ENCODE peak calls at places on chromosome 3, in six cellular contexts. Y is sigmoid colon, V is tibial nerve, E is ovary, D is stomach, J is upper lobe of left lung. X is an unnamed sample.

GRCh38 chr3:164806188-164806587 is 272.1 kb downstream of the SI start:
- DNase-seq in Y (no peak), V (no peak), E (no peak), D (no peak), J (no peak), X (no peak)

GRCh38 chr3:53008932-53009331 is 36.9 kb downstream of the SFMBT1 start:
- DNase-seq in Y (no peak), V (no peak), E (no peak), D (no peak), J (no peak), X (no peak)

GRCh38 chr3:66762888-66763287 is 235.2 kb upstream of the KBTBD8 start:
- DNase-seq in Y (no peak), V (no peak), E (no peak), D (no peak), J (no peak), X (no peak)

GRCh38 chr3:31802981-31803380 is 178.1 kb downstream of the OSBPL10 start:
- DNase-seq in Y (no peak), V (peak), E (no peak), D (no peak), J (no peak), X (peak)

GRCh38 chr3:147864754-147865354 is 455.7 kb downstream of the ZIC1 start:
- DNase-seq in Y (no peak), V (no peak), E (no peak), D (no peak), J (no peak), X (no peak)

GRCh38 chr3:94063497-94064119 is 747 bp downstream of the NSUN3 start:
- DNase-seq in Y (no peak), V (no peak), E (no peak), D (no peak), J (no peak), X (no peak)

GRCh38 chr3:61560452-61561373 is 658 bp upstream of the PTPRG start:
- DNase-seq in Y (peak), V (peak), E (peak), D (peak), J (peak), X (peak)

GRCh38 chr3:190995156-190995555 is 132.7 kb upstream of the GMNC start:
- DNase-seq in Y (no peak), V (no peak), E (no peak), D (no peak), J (no peak), X (no peak)

GRCh38 chr3:175207361-175207760 is 348.2 kb downstream of the NAALADL2 start:
- DNase-seq in Y (no peak), V (no peak), E (no peak), D (no peak), J (no peak), X (no peak)

GRCh38 chr3:115272036-115272824 is 125.1 kb upstream of the ZBTB20 start:
- DNase-seq in Y (no peak), V (no peak), E (no peak), D (no peak), J (no peak), X (no peak)

GRCh38 chr3:100563652-100564215 is 45.7 kb upstream of the ADGRG7 start:
- DNase-seq in Y (no peak), V (no peak), E (no peak), D (no peak), J (no peak), X (no peak)

GRCh38 chr3:42961633-42962032 is 17.5 kb upstream of the GASK1A start:
- DNase-seq in Y (no peak), V (peak), E (no peak), D (peak), J (no peak), X (peak)

GRCh38 chr3:186152889-186153292 is 44.0 kb upstream of the ETV5 start:
- DNase-seq in Y (no peak), V (no peak), E (no peak), D (no peak), J (no peak), X (no peak)

GRCh38 chr3:158731938-158732855 is at the start of gene RARRES1:
- DNase-seq in Y (peak), V (peak), E (peak), D (peak), J (peak), X (peak)

GRCh38 chr3:9912294-9912935 is 4.5 kb upstream of the IL17RC start:
- DNase-seq in Y (no peak), V (no peak), E (no peak), D (no peak), J (no peak), X (no peak)

GRCh38 chr3:123152656-123153055 is 49.1 kb upstream of the SEC22A start:
- DNase-seq in Y (no peak), V (no peak), E (no peak), D (no peak), J (no peak), X (no peak)

GRCh38 chr3:175193815-175194518 is 334.8 kb downstream of the NAALADL2 start:
- DNase-seq in Y (no peak), V (no peak), E (no peak), D (no peak), J (no peak), X (no peak)

GRCh38 chr3:197021231-197021630 is 8.4 kb downstream of the MELTF start:
- DNase-seq in Y (peak), V (no peak), E (peak), D (peak), J (peak), X (no peak)

GRCh38 chr3:99023590-99024192 is 122.2 kb upstream of the DCBLD2 start:
- DNase-seq in Y (no peak), V (peak), E (no peak), D (no peak), J (no peak), X (no peak)

GRCh38 chr3:39150803-39151631 is 2.4 kb downstream of the CSRNP1 start:
- DNase-seq in Y (peak), V (peak), E (peak), D (peak), J (no peak), X (peak)

GRCh38 chr3:6805236-6805635 is 55.7 kb upstream of the GRM7 start:
- DNase-seq in Y (no peak), V (no peak), E (no peak), D (no peak), J (no peak), X (no peak)

GRCh38 chr3:107674371-107674770 is 151.6 kb downstream of the BBX start:
- DNase-seq in Y (no peak), V (no peak), E (no peak), D (no peak), J (no peak), X (no peak)

GRCh38 chr3:103169289-103169688 is 734.5 kb downstream of the ZPLD1 start:
- DNase-seq in Y (no peak), V (no peak), E (no peak), D (no peak), J (no peak), X (no peak)

GRCh38 chr3:64489361-64490044 is 198.3 kb downstream of the ADAMTS9 start:
- DNase-seq in Y (peak), V (no peak), E (peak), D (peak), J (peak), X (peak)

GRCh38 chr3:40355410-40355809 is 31.6 kb upstream of the ENTPD3 start:
- DNase-seq in Y (no peak), V (no peak), E (no peak), D (no peak), J (no peak), X (no peak)

GRCh38 chr3:184117649-184118048 is 17.5 kb upstream of the EIF2B5 start:
- DNase-seq in Y (no peak), V (no peak), E (no peak), D (no peak), J (no peak), X (no peak)

GRCh38 chr3:164306042-164306441 is 772.3 kb downstream of the SI start:
- DNase-seq in Y (no peak), V (no peak), E (no peak), D (no peak), J (no peak), X (peak)

GRCh38 chr3:126816956-126817777 is 113.1 kb downstream of the CHCHD6 start:
- DNase-seq in Y (no peak), V (no peak), E (no peak), D (no peak), J (no peak), X (no peak)

GRCh38 chr3:38655708-38656300 is 6.3 kb upstream of the SCN5A start:
- DNase-seq in Y (peak), V (no peak), E (no peak), D (no peak), J (no peak), X (no peak)

GRCh38 chr3:115068799-115069198 is 78.3 kb downstream of the ZBTB20 start:
- DNase-seq in Y (no peak), V (no peak), E (no peak), D (no peak), J (no peak), X (no peak)

GRCh38 chr3:175121225-175121624 is 262.1 kb downstream of the NAALADL2 start:
- DNase-seq in Y (no peak), V (no peak), E (no peak), D (peak), J (no peak), X (peak)

GRCh38 chr3:122324871-122325323 is at the start of gene CSTA:
- DNase-seq in Y (no peak), V (no peak), E (no peak), D (no peak), J (no peak), X (no peak)

GRCh38 chr3:197520311-197521276 is 35.2 kb downstream of the BDH1 start:
- DNase-seq in Y (no peak), V (no peak), E (no peak), D (peak), J (no peak), X (peak)

GRCh38 chr3:142934128-142934896 is 29.2 kb downstream of the PAQR9 start:
- DNase-seq in Y (no peak), V (no peak), E (no peak), D (no peak), J (no peak), X (no peak)

GRCh38 chr3:185042357-185042756 is 110.5 kb downstream of the C3orf70 start:
- DNase-seq in Y (no peak), V (no peak), E (no peak), D (no peak), J (no peak), X (no peak)

GRCh38 chr3:106759686-106760085 is 617.6 kb upstream of the CCDC54 start:
- DNase-seq in Y (no peak), V (no peak), E (no peak), D (no peak), J (no peak), X (no peak)

GRCh38 chr3:46208167-46208704 is at the start of gene CCR1:
- DNase-seq in Y (no peak), V (peak), E (no peak), D (no peak), J (no peak), X (peak)

GRCh38 chr3:98701276-98701675 is 61.9 kb upstream of the ST3GAL6 start:
- DNase-seq in Y (no peak), V (no peak), E (no peak), D (no peak), J (no peak), X (no peak)

GRCh38 chr3:37559461-37559860 is 302.2 kb upstream of the CTDSPL start:
- DNase-seq in Y (no peak), V (no peak), E (no peak), D (no peak), J (no peak), X (no peak)

GRCh38 chr3:150319900-150320299 is 88.2 kb upstream of the TSC22D2 start:
- DNase-seq in Y (no peak), V (no peak), E (no peak), D (no peak), J (no peak), X (no peak)
- TF ChIP-seq EP300 in Y (no peak), V (no peak), E (no peak), D (no peak), J (no peak), X (no peak)

GRCh38 chr3:188310270-188310710 is 156.3 kb downstream of the LPP start:
- DNase-seq in Y (no peak), V (no peak), E (no peak), D (no peak), J (no peak), X (no peak)

GRCh38 chr3:188303823-188304222 is 149.9 kb downstream of the LPP start:
- DNase-seq in Y (no peak), V (no peak), E (no peak), D (no peak), J (no peak), X (no peak)

GRCh38 chr3:188305220-188305619 is 151.3 kb downstream of the LPP start:
- DNase-seq in Y (no peak), V (no peak), E (no peak), D (no peak), J (no peak), X (no peak)

GRCh38 chr3:188306435-188306980 is 152.6 kb downstream of the LPP start:
- DNase-seq in Y (no peak), V (no peak), E (no peak), D (no peak), J (no peak), X (no peak)

DNA sequence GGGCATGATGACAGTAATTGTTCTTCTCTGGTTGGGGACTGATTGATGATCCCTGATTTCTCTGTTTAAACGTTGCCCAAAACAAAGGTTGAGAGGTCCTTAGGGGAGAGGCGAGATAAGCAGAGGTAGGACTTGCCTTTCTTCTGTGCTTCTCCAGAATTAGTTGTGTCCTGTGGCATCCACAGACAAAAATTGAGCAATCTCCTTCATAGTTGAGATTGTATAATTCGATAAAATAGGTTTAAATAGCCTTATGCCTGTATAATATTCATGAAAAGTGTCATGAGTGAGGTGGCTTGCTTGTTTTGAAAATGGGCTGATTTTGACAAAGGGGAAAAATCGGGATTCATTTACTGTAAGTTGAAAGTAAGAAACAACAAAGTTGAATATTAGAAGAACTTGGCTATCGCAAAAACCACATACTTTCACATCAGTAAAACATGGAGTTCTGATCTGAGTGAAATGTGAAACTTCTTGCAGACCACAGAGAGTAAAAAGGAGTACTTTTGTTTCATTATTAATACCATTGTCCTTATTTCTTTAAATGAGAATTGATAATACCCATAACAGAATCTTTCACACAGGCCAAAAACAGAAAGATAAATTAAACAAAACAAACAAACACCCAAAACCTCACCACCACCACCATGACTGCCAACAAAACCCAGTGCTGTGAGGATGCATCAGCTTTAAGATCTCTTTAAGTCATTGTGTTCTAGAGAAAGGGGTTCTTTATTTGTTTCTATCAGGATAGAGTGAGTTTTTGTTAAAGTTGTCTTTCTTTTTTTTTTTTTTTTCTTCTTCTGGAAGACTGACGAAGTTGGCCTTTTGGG is 155.7 kb downstream of the LPP start:
- DNase-seq in Y (no peak), V (no peak), E (no peak), D (no peak), J (no peak), X (no peak)
- TF ChIP-seq EP300 in Y (no peak), V (no peak), E (no peak), D (no peak), J (no peak), X (no peak)

GRCh38 chr3:62718515-62719320 is 156.5 kb downstream of the CADPS start:
- DNase-seq in Y (no peak), V (no peak), E (no peak), D (no peak), J (no peak), X (no peak)
- TF ChIP-seq EP300 in Y (no peak), V (no peak), E (no peak), D (no peak), J (no peak), X (no peak)

DNA sequence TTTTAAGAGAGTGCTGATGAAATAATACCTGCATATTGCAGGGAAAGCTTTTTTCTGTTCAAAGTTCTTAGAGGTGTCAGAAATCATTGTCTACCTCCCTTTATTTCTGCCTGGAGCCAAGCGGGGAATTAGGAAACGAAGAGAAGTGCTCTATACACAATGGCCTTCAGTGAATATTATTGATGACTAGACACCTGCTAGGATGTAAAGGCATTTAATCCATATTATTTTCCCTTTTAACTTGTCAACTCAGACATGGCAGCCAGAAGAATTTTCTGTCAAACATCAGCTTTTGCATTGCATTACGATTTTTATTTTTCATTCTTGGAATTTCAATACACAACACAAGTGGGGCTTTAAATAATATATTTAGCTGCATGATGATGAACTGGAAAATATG is 24.7 kb downstream of the CADM2 start:
- DNase-seq in Y (no peak), V (no peak), E (no peak), D (no peak), J (no peak), X (no peak)
- TF ChIP-seq EP300 in Y (no peak), V (no peak), E (no peak), D (no peak), J (no peak), X (no peak)

GRCh38 chr3:161317077-161317476 is 54.2 kb downstream of the SPTSSB start:
- DNase-seq in Y (no peak), V (no peak), E (no peak), D (no peak), J (no peak), X (no peak)

GRCh38 chr3:161310649-161311423 is 60.5 kb downstream of the SPTSSB start:
- DNase-seq in Y (no peak), V (no peak), E (no peak), D (no peak), J (no peak), X (peak)

GRCh38 chr3:161320837-161321236 is 50.5 kb downstream of the SPTSSB start:
- DNase-seq in Y (no peak), V (no peak), E (no peak), D (no peak), J (no peak), X (no peak)

GRCh38 chr3:161314836-161315391 is 56.4 kb downstream of the SPTSSB start:
- DNase-seq in Y (no peak), V (no peak), E (no peak), D (no peak), J (no peak), X (no peak)

DNA sequence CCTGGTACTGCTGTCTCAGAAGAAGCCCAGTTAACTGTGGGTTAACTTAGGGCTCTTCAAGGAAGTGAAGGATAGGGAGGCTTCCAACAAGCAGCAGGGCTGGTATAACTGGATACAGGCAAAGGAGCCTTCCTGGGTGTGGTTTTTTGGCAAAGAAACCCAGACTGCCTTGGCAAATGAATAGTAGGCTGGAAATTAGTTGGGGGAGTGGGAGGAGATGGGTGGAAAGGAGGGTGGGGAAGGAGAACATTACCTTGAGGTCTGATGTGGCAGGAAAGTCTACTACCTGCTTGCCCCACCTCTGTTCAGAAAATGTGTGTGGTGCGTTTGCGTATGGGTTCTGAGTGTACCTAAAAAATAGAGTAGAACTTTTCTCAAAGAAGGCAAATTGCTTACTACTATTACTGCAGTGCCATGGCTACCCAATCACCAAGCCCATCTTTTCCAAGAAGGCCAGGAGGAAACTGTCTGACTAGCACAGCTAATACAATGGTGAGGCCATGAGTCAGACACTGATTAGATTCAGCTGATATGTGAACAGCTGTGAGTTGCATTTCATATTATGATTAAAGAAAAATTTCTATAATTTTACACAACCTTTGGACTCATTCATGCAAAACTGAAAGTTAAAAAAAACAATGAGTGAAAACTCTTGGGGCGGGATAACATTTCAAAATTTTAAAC is 55.2 kb downstream of the SPTSSB start:
- DNase-seq in Y (no peak), V (no peak), E (no peak), D (peak), J (no peak), X (peak)
- TF ChIP-seq EP300 in Y (no peak), V (no peak), E (no peak), D (no peak), J (no peak), X (no peak)

DNA sequence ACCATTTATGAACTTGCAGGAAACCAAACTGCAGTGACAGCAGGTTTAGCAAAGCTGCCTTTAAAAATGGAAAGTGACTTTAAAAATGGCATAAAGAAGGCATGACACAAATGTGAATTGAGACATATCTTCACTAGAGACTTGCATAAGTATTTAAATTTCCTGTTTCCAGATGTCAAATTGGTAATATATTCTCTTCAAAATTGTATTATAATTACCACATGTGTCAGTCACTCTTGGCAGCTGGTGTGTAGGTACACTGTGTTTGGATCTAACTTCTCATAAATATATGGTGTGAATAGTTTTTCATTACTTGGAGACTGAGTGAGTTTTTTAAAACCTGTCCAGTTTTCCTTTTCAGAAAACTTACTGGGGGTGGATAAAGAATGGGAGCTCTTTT is 636.2 kb upstream of the SGO1 start:
- DNase-seq in Y (no peak), V (no peak), E (no peak), D (no peak), J (no peak), X (no peak)
- TF ChIP-seq EP300 in Y (no peak), V (no peak), E (no peak), D (no peak), J (no peak), X (no peak)

DNA sequence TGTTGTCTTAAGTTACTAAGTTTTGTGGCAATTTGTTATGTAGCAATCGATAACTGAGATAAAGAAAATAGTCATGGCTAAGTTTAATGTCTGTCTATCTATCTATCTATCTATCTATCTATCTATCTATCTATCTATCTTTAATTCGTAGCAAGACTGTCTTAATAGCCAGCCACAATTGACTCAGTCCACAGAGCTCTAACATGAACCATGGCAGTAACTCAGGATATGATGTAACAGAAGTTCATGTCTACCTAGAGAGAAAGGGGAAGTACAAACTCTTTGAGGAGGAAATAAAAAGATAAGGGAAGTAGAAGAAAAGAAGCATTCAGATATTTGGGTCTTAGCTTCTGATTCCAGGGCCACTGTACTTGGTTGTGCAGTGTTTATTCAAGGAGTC is 61.5 kb upstream of the FNDC3B start:
- DNase-seq in Y (no peak), V (no peak), E (no peak), D (no peak), J (no peak), X (no peak)
- TF ChIP-seq EP300 in Y (no peak), V (no peak), E (no peak), D (no peak), J (no peak), X (no peak)

X was measured in transverse colon.